ENCODE peak calls at places on chromosomes 7 and 10, in four cellular contexts. W, I, T and L are unnamed samples.

GRCh38 chr7:106285801-106286492 is 1.2 kb upstream of the NAMPT start:
- DNase-seq in W (no peak), I (no peak), T (no peak), L (no peak)

GRCh38 chr7:5523052-5523711 is 99.5 kb upstream of the TNRC18 start:
- DNase-seq in W (no peak), I (no peak), T (no peak), L (no peak)

GRCh38 chr7:128017880-128018845 is 13.1 kb downstream of the LRRC4 start:
- DNase-seq in W (peak; percentile 70), I (no peak), T (no peak), L (no peak)

GRCh38 chr7:112157072-112157471 is 49.1 kb downstream of the DOCK4 start:
- DNase-seq in W (no peak), I (no peak), T (no peak), L (no peak)

GRCh38 chr7:69656890-69657289 is 58.6 kb downstream of the AUTS2 start:
- DNase-seq in W (peak; percentile 62), I (no peak), T (no peak), L (no peak)

GRCh38 chr10:4515711-4516110 is 310.3 kb upstream of the AKR1E2 start:
- DNase-seq in W (no peak), I (no peak), T (no peak), L (no peak)

GRCh38 chr10:58886390-58886789 is 290.1 kb upstream of the PHYHIPL start:
- DNase-seq in W (no peak), I (no peak), T (no peak), L (no peak)

GRCh38 chr10:35335133-35335532 is 1.2 kb upstream of the CCNY start:
- DNase-seq in W (no peak), I (no peak), T (no peak), L (peak; percentile 56)

GRCh38 chr10:59682986-59683937 is 26.4 kb downstream of the SLC16A9 start:
- DNase-seq in W (no peak), I (no peak), T (no peak), L (no peak)

GRCh38 chr7:135341049-135341448 is 107.4 kb downstream of the STRA8 start:
- DNase-seq in W (no peak), I (no peak), T (no peak), L (peak; percentile 59)

GRCh38 chr7:155962191-155962967 is 150.1 kb upstream of the SHH start:
- DNase-seq in W (no peak), I (no peak), T (no peak), L (peak; percentile 63)

GRCh38 chr7:95205821-95206220 is 118.5 kb downstream of the PON1 start:
- DNase-seq in W (no peak), I (no peak), T (no peak), L (no peak)

GRCh38 chr7:130490287-130490686 is 1.6 kb upstream of the MEST start:
- DNase-seq in W (no peak), I (peak; percentile 45), T (no peak), L (no peak)

GRCh38 chr7:17301491-17302101 is 3.1 kb downstream of the AHR start:
- DNase-seq in W (no peak), I (no peak), T (peak; percentile 5), L (no peak)

GRCh38 chr10:110864662-110865140 is 7.0 kb upstream of the PDCD4 start:
- DNase-seq in W (no peak), I (no peak), T (no peak), L (no peak)

GRCh38 chr7:114799522-114800133 is 122.3 kb upstream of the MDFIC start:
- DNase-seq in W (no peak), I (no peak), T (no peak), L (no peak)

GRCh38 chr10:99443483-99443882 is 13.1 kb upstream of the GOT1 start:
- DNase-seq in W (no peak), I (no peak), T (no peak), L (no peak)

GRCh38 chr10:33066558-33067236 is 108.7 kb upstream of the ITGB1 start:
- DNase-seq in W (no peak), I (no peak), T (peak; percentile 47), L (no peak)

GRCh38 chr10:72058989-72059842 is 29.1 kb downstream of the SPOCK2 start:
- DNase-seq in W (no peak), I (no peak), T (no peak), L (no peak)

GRCh38 chr7:13016633-13017324 is 329.3 kb downstream of the ARL4A start:
- DNase-seq in W (no peak), I (no peak), T (no peak), L (peak; percentile 86)

GRCh38 chr7:39592586-39592985 is 26.4 kb downstream of the YAE1 start:
- DNase-seq in W (no peak), I (no peak), T (no peak), L (no peak)

GRCh38 chr10:30247704-30248103 is 101.4 kb downstream of the MTPAP start:
- DNase-seq in W (no peak), I (no peak), T (no peak), L (no peak)

GRCh38 chr10:62284221-62284620 is 15.6 kb upstream of the RTKN2 start:
- DNase-seq in W (no peak), I (no peak), T (no peak), L (no peak)

GRCh38 chr10:12333382-12334185 is 15.8 kb upstream of the CAMK1D start:
- DNase-seq in W (peak; percentile 77), I (no peak), T (no peak), L (no peak)

GRCh38 chr7:47610506-47611044 is 28.7 kb upstream of the TNS3 start:
- DNase-seq in W (no peak), I (no peak), T (no peak), L (peak; percentile 85)

GRCh38 chr10:83289373-83289772 is 849.9 kb upstream of the GHITM start:
- DNase-seq in W (peak; percentile 7), I (no peak), T (no peak), L (no peak)

GRCh38 chr7:68507644-68508043 is 1090.6 kb upstream of the AUTS2 start:
- DNase-seq in W (no peak), I (no peak), T (no peak), L (no peak)
- TF ChIP-seq FOXJ3 in W (no peak), I (no peak), T (no peak), L (no peak)

GRCh38 chr7:140650367-140650766 is 9.8 kb upstream of the DENND2A start:
- DNase-seq in W (no peak), I (no peak), T (no peak), L (no peak)

GRCh38 chr7:140654109-140654387 is 13.4 kb upstream of the DENND2A start:
- DNase-seq in W (no peak), I (no peak), T (no peak), L (no peak)

GRCh38 chr7:140655511-140656408 is 15.1 kb upstream of the DENND2A start:
- DNase-seq in W (no peak), I (no peak), T (no peak), L (no peak)

GRCh38 chr7:140654661-140655060 is 14.0 kb upstream of the DENND2A start:
- DNase-seq in W (no peak), I (no peak), T (no peak), L (no peak)

DNA sequence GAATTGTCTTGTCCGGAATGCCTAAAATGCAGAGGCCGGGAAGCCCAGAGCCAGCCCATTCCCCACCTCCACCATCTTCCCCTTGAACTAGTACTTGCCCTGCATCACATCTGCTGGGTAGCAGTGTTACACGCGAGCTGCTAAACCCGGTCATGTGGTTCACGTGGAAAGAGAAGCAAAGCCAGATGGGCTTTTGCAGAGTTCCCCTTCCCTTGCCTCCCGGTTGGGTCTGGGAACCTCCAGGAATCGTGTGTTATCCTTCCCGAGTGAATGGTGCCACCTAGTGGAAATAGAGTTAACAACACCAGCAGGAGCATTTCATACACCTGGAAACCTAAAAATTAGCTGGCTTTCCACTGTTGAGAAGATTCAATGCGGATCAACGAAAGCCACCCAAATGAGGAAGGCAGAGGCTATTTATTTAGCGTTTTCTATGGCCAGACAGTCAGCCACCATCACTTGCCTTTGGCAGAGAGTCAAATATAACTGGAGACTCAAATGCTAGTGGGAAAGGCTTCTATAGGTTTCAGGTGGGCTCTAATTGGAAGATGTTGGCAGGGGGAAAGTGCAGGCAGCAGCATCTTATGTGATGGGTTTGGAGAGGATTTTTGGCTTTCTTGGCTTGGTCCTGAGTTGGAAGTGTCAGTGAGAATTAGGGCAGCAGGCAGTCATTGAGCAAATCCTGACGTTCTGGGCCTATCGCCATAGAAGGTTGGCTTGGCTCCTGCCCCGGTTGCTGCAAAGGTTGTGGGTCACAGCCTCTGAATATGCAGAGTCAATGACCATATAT is 12.9 kb upstream of the DENND2A start:
- DNase-seq in W (peak; percentile 87), I (peak; percentile 66), T (peak; percentile 77), L (peak; percentile 61)
- TF ChIP-seq FOXJ3 in W (no peak), I (no peak), T (no peak), L (no peak)

GRCh38 chr7:71308105-71308504 is 176.2 kb downstream of the GALNT17 start:
- DNase-seq in W (no peak), I (no peak), T (no peak), L (no peak)
- TF ChIP-seq FOXJ3 in W (no peak), I (no peak), T (no peak), L (no peak)

DNA sequence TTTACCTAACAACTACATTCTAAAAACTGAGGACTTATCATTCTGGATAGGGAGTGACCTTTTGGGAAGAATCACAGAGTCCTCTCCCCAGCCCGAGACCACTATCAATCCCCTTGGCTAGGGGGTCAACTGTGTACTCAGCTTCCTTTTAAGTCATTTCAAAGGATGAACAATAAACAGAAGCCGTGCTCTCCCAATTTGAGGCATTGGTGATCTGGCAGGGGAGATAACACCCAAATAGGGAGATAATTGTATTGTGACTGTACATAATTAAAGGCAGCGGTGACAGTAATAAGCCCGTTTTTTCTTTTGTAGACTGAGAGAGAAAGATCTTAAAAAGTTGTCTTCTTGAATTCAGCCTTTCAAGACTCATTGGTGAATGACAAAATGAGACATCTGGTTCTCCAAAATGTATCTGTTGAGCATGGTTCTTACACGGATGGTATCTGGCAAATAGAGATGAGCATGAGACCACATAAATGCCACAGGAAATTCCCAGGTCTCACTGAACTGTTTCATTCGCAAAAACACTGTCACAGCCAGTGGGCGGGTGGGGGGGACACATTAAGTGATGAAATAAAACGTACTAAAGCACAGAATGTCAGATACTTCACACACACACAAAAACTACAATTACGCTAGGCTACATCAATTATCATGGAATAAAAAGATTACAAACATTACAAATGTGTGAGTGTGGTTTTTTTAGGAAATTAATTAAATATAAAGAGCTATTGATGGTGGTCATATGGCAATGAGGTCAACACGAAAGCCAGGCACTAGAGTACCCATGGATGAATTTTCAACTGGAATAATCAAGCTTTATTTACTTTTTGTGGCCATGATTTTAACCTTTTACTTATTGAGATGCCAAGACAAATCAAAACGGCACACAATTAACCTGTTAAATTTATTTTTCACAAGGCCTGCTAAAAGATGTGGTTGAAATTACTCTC is 108.4 kb downstream of the HIPK2 start:
- DNase-seq in W (peak; percentile 73), I (no peak), T (no peak), L (no peak)
- TF ChIP-seq FOXJ3 in W (peak; percentile 84), I (no peak), T (no peak), L (no peak)

GRCh38 chr7:150854066-150855000 is 2.0 kb downstream of the AOC1 start:
- DNase-seq in W (no peak), I (no peak), T (no peak), L (no peak)
- TF ChIP-seq FOXJ3 in W (no peak), I (no peak), T (no peak), L (no peak)